ENCODE peak calls at places on chromosomes 3 and 15, in five cellular contexts. One of them, this sample, is unnamed.

GRCh38 chr15:75532413-75533250 is 46.5 kb downstream of the PTPN9 start:
- DNase-seq in MCF 10A: peak
- DNase-seq in OCI-LY7: peak
- DNase-seq in fibroblast of mammary gland: peak
- DNase-seq in fibroblast of pulmonary artery: peak
- DNase-seq in this sample: peak

GRCh38 chr15:44489464-44489863 is 47.5 kb upstream of the EIF3J start:
- DNase-seq in OCI-LY7: no peak
- DNase-seq in MCF 10A: peak
- DNase-seq in fibroblast of mammary gland: peak
- DNase-seq in fibroblast of pulmonary artery: peak
- DNase-seq in this sample: no peak

GRCh38 chr3:138448631-138449030 is 14.2 kb downstream of the ESYT3 start:
- DNase-seq in OCI-LY7: no peak
- DNase-seq in fibroblast of pulmonary artery: no peak
- DNase-seq in fibroblast of mammary gland: no peak
- DNase-seq in MCF 10A: no peak
- DNase-seq in this sample: no peak

GRCh38 chr3:45214061-45214680 is 11.9 kb downstream of the TMEM158 start:
- DNase-seq in OCI-LY7: no peak
- DNase-seq in fibroblast of mammary gland: no peak
- DNase-seq in fibroblast of pulmonary artery: no peak
- DNase-seq in MCF 10A: no peak
- DNase-seq in this sample: peak

GRCh38 chr15:63551400-63551799 is 45.8 kb upstream of the FBXL22 start:
- DNase-seq in MCF 10A: peak
- DNase-seq in fibroblast of pulmonary artery: peak
- DNase-seq in fibroblast of mammary gland: peak
- DNase-seq in OCI-LY7: no peak
- DNase-seq in this sample: no peak

GRCh38 chr15:53917109-53917508 is 61.1 kb upstream of the UNC13C start:
- DNase-seq in fibroblast of pulmonary artery: no peak
- DNase-seq in MCF 10A: no peak
- DNase-seq in fibroblast of mammary gland: no peak
- DNase-seq in OCI-LY7: no peak
- DNase-seq in this sample: no peak

GRCh38 chr3:145776782-145777408 is 384.1 kb downstream of the PLOD2 start:
- DNase-seq in OCI-LY7: peak
- DNase-seq in fibroblast of mammary gland: peak
- DNase-seq in fibroblast of pulmonary artery: peak
- DNase-seq in MCF 10A: peak
- DNase-seq in this sample: peak

GRCh38 chr3:114418724-114419543 is 125.1 kb downstream of the TIGIT start:
- DNase-seq in MCF 10A: peak
- DNase-seq in fibroblast of pulmonary artery: peak
- DNase-seq in fibroblast of mammary gland: peak
- DNase-seq in OCI-LY7: peak
- DNase-seq in this sample: peak

GRCh38 chr15:64071931-64072765 is 21.5 kb downstream of the CIAO2A start:
- DNase-seq in fibroblast of pulmonary artery: peak
- DNase-seq in OCI-LY7: no peak
- DNase-seq in fibroblast of mammary gland: peak
- DNase-seq in MCF 10A: no peak
- DNase-seq in this sample: no peak

GRCh38 chr15:39931615-39932014 is 2.3 kb upstream of the EIF2AK4 start:
- DNase-seq in MCF 10A: no peak
- DNase-seq in fibroblast of pulmonary artery: peak
- DNase-seq in OCI-LY7: no peak
- DNase-seq in fibroblast of mammary gland: no peak
- DNase-seq in this sample: no peak

GRCh38 chr3:191388823-191389222 is 58.5 kb upstream of the UTS2B start:
- DNase-seq in fibroblast of mammary gland: peak
- DNase-seq in fibroblast of pulmonary artery: peak
- DNase-seq in OCI-LY7: peak
- DNase-seq in MCF 10A: no peak
- DNase-seq in this sample: no peak

This sample was measured in activated CD4-positive, alpha-beta T cell treated with anti-CD3 and anti-CD28 coated beads, Interleukin-2, amount 10 ng/mL, durations not matched to agents 24 days and 14 days.